ENCODE peak calls at places on chromosomes 7 and 10, in five cellular contexts. H is K562, O is H1, B is HepG2, X is A549. Z is an unnamed sample.

GRCh38 chr7:44798649-44799275 is 2.3 kb downstream of the PPIA start:
- DNase-seq in H (no peak), O (no peak), B (no peak), X (no peak), Z (no peak)

GRCh38 chr7:29091121-29091601 is 55.2 kb downstream of the CPVL start:
- DNase-seq in H (no peak), O (no peak), B (no peak), X (no peak), Z (no peak)

GRCh38 chr7:5139998-5140397 is 50.0 kb upstream of the WIPI2 start:
- DNase-seq in H (peak; percentile 10), O (no peak), B (peak; percentile 32), X (peak; percentile 47), Z (peak; percentile 9)

GRCh38 chr10:98745645-98746044 is 298.9 kb upstream of the HPS1 start:
- DNase-seq in H (no peak), O (no peak), B (no peak), X (no peak), Z (no peak)

GRCh38 chr10:112775892-112776679 is 174.0 kb upstream of the TCF7L2 start:
- DNase-seq in H (no peak), O (no peak), B (peak; percentile 23), X (no peak), Z (no peak)

GRCh38 chr10:96632974-96633373 is 46.2 kb upstream of the TM9SF3 start:
- DNase-seq in H (no peak), O (no peak), B (no peak), X (no peak), Z (no peak)

GRCh38 chr7:341841-342638 is 52.1 kb downstream of the FOXL3 start:
- DNase-seq in H (no peak), O (no peak), B (peak; percentile 90), X (no peak), Z (no peak)

GRCh38 chr7:18577096-18577771 is 81.7 kb downstream of the HDAC9 start:
- DNase-seq in H (no peak), O (no peak), B (no peak), X (no peak), Z (no peak)

GRCh38 chr10:11610855-11611247 is 599 bp downstream of the USP6NL start:
- DNase-seq in H (no peak), O (no peak), B (no peak), X (peak; percentile 40), Z (peak; percentile 37)

GRCh38 chr10:101693701-101694055 is 1.3 kb downstream of the FBXW4 start:
- DNase-seq in H (no peak), O (no peak), B (peak; percentile 44), X (peak; percentile 61), Z (peak; percentile 60)

GRCh38 chr10:101694056-101694673 is 805 bp downstream of the FBXW4 start:
- DNase-seq in H (peak; percentile 66), O (no peak), B (peak; percentile 10), X (peak; percentile 76), Z (peak; percentile 39)

GRCh38 chr10:101696632-101697031 is 1.7 kb upstream of the FBXW4 start:
- DNase-seq in H (no peak), O (no peak), B (no peak), X (no peak), Z (no peak)

GRCh38 chr10:101695404-101695732 is 398 bp upstream of the FBXW4 start:
- DNase-seq in H (no peak), O (no peak), B (no peak), X (no peak), Z (no peak)

GRCh38 chr10:101694674-101695403 is at the start of gene FBXW4:
- DNase-seq in H (peak; percentile 80), O (no peak), B (peak; percentile 29), X (peak; percentile 61), Z (peak; percentile 18)
- TF ChIP-seq MAFK in H (no peak), O (no peak), B (no peak), X (no peak), Z (no peak)

DNA sequence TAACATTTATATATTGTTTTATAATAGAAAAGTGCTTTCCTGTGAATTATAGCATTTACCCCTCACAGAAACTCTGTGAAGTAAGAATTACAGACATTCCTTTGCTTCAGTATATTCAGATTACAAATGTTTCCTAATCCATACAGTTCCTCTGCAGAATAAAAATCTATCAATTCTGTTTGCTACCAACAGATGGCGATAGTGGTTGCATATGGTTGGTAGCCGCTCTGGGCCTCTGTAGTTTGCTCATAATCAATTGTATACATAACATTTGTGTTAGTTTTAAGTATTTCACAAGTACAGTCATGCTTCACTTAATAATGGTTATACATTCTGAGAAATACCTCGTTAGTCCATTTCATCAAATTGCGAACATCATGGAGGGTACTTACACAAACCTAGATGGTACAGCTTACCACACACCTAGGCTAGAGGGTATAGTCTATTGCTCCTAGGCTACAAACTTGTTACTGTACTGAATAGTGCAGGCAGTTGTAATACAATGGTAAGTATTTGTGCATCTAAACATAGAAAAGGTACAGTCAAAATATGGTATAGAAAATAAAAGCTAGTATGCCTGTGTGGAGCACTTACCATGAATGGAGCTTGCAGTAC is 94.4 kb upstream of the STEAP4 start:
- DNase-seq in H (peak; percentile 13), O (no peak), B (peak; percentile 14), X (peak; percentile 22), Z (no peak)
- TF ChIP-seq MAFK in H (no peak), O (no peak), B (no peak), X (no peak), Z (no peak)

DNA sequence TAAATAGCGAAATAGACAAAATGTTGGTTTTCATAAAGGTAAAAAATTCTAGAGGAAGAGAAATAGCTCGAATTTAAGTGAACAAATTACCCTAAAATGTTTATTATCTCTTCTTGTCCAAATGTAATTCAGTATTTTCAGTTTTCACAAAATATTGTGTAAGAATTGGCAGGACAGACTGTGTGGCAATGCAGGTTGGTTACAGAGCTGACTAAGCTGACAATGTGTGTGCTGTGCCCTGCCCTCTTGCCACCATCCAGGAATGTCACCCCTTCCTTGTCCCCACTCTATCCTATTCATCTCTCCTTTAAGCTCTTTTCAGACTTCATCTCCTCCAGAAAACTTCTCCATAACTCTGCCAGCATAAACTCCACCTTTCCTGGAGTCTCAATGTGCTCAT is 46.1 kb downstream of the COL28A1 start:
- DNase-seq in H (no peak), O (no peak), B (no peak), X (peak; percentile 6), Z (no peak)
- TF ChIP-seq MAFK in H (no peak), O (no peak), B (no peak), X (no peak), Z (no peak)

DNA sequence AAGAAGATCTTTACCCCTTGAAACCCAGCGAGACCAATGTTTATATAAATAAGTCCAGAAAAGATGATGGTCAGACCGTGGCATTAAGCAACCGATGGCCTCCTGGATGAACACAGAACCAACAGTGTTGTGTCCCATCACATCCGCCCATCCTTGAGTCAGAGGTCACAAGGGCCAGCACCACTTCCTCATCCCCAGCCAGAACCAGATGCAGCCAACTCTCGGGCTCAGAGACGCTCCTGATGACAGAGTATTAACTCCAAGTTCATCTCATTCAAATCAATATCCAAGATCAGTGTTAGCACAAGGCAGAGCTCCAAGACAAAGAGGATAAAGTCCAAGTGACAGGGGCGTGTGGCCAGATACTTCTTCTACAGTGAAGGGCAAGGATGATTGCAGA is 63.5 kb downstream of the FAM53B start:
- DNase-seq in H (no peak), O (no peak), B (no peak), X (no peak), Z (peak; percentile 32)
- TF ChIP-seq MAFK in H (no peak), O (no peak), B (no peak), X (no peak), Z (no peak)

DNA sequence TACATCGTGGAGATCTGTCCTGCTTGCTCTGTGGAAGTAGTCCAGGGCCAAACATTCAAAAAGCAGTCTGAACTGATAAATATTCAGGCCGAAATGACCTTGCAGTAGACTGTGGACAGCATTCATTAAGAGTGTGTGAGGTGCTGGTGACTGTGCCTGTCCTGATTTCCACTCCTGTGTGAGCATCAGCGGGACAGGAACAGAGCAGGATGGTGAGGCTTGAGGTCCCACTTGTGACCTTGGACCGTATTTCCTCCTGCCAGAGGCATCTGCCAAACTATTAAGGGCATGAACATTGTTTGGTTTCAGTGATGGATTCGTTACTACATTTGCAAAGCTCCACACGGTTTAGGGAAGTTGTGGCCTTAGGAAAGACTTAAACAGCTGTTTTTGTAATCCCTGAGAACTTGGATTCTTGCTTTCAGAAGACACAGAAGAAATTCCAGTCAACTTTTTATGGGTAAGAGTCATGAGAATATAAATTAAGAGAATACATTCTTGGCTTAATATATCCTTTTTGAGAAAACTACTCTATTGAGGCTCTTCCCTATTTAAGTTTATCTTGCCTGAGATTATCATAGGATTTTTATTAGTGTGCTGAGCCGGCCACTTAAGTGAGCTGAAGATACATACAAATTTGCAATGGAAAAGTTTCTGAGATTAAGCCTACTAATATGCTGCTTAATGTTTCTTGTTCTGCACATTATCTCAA is 32.9 kb downstream of the CCNY start:
- DNase-seq in H (no peak), O (no peak), B (no peak), X (no peak), Z (peak; percentile 36)
- TF ChIP-seq MAFK in H (no peak), O (no peak), B (no peak), X (no peak), Z (no peak)

DNA sequence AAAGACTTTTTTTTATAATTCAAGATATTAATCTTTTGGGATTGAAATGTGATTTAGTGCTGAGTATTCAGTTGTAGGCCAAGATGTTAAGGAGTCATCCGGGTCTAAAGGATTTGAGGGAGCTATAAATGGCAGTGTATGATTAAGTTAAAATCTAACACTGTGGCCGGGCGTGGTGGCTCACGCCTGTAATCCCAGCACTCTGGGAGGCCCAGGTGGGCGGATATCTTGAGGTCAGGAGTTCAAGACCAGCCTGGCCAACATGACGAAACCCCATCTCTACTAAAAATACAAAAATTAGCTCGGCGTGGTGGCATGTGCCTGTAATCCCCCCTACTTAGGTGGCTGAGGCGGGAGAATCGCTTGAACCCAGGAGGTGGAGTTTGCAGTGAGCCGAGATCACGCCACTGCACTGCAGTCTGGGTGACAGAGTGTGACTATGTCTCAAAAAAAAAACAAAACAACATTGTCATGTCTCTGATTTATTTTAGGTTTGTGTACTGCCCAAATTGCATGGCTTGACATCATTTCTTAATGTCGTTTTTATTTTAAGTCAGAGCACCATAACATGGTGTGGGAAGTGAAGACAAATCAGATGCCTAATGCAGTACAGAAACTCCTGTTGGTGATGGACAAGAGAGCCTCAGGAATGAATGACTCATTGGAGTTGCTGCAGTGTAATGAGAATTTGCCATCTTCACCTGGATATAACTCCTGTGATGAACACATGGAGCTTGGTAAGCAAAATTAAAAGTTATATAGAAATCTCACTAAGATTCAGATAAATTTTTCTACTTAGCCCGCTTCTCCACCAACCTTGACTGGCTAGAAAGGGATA is 10.7 kb downstream of the HBP1 start:
- DNase-seq in H (no peak), O (no peak), B (no peak), X (peak; percentile 29), Z (peak; percentile 43)
- TF ChIP-seq MAFK in H (no peak), O (no peak), B (no peak), X (no peak), Z (no peak)

DNA sequence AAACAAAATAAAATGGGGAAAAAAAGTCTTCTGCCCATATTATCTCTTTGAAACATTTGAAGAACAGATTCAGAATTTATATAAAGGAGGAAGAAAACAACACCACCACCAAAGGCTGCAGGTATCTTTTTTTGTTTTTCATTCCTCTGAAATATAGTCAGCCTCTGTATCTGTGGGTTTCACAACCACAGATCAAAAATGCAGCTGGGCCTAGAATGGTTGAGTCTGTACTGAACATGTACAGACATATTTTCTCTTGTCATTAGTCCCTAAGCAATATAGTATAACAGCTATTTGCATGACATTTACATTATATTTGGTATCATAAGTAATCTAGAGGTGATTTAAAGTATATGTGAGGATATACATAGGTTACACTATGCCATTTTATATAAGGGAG is 559.7 kb upstream of the LRRN3 start:
- DNase-seq in H (no peak), O (no peak), B (no peak), X (no peak), Z (peak; percentile 38)
- TF ChIP-seq MAFK in H (no peak), O (no peak), B (no peak), X (no peak), Z (no peak)

GRCh38 chr7:23955145-23955544 is 245.1 kb downstream of the STK31 start:
- DNase-seq in H (no peak), O (no peak), B (no peak), X (no peak), Z (peak; percentile 6)
- TF ChIP-seq MAFK in H (no peak), O (no peak), B (no peak), X (no peak), Z (no peak)